ENCODE peak calls at places on chromosomes 1 and 21, in four cellular contexts. H is NCI-H1694, X is NB4, A is glutamatergic neuron. D is an unnamed sample.

GRCh38 chr1:88983791-88984552 is 8.5 kb downstream of the KYAT3 start:
- DNase-seq in X (peak; percentile 77), A (no peak), H (peak; percentile 15), D (peak; percentile 45)

GRCh38 chr1:234559152-234559916 is 50.6 kb downstream of the IRF2BP2 start:
- DNase-seq in H (no peak), A (no peak), X (peak; percentile 69), D (no peak)

GRCh38 chr1:36586146-36586545 is 103.4 kb upstream of the CSF3R start:
- DNase-seq in H (no peak), A (peak; percentile 37), X (no peak), D (no peak)

GRCh38 chr1:27832762-27833161 is 2.2 kb downstream of the PPP1R8 start:
- DNase-seq in A (no peak), X (no peak), H (no peak), D (no peak)

GRCh38 chr1:16143566-16144324 is 12.1 kb downstream of the EPHA2 start:
- DNase-seq in A (no peak), X (no peak), H (no peak), D (no peak)

GRCh38 chr1:119001181-119002018 is 13.3 kb upstream of the TBX15 start:
- DNase-seq in H (no peak), X (peak; percentile 62), A (no peak), D (no peak)

GRCh38 chr21:43808367-43808766 is 19.0 kb downstream of the RRP1 start:
- DNase-seq in A (no peak), X (no peak), H (no peak), D (no peak)

GRCh38 chr1:22317231-22317919 is 134.3 kb upstream of the ZBTB40 start:
- DNase-seq in A (peak; percentile 74), X (peak; percentile 40), H (no peak), D (peak; percentile 20)

GRCh38 chr1:235500971-235501540 is 3.2 kb downstream of the B3GALNT2 start:
- DNase-seq in X (peak; percentile 15), A (no peak), H (no peak), D (no peak)

GRCh38 chr1:45585496-45586075 is 1.7 kb downstream of the NASP start:
- DNase-seq in X (no peak), H (no peak), A (no peak), D (no peak)

GRCh38 chr1:181739214-181739613 is 255.9 kb downstream of the CACNA1E start:
- DNase-seq in H (no peak), X (no peak), A (no peak), D (no peak)

GRCh38 chr1:23868848-23869450 is 859 bp upstream of the FUCA1 start:
- DNase-seq in X (no peak), H (no peak), A (no peak), D (no peak)

GRCh38 chr21:21968810-21969588 is 970.8 kb downstream of the NCAM2 start:
- DNase-seq in X (no peak), A (no peak), H (no peak), D (no peak)

GRCh38 chr1:6614019-6614952 is 755 bp downstream of the PHF13 start:
- DNase-seq in X (peak; percentile 65), H (no peak), A (peak; percentile 68), D (no peak)

GRCh38 chr1:167934407-167935251 is 1.9 kb upstream of the DCAF6 start:
- DNase-seq in A (no peak), H (peak; percentile 32), X (peak; percentile 46), D (peak; percentile 24)

GRCh38 chr1:58592521-58593134 is 15.6 kb upstream of the TACSTD2 start:
- DNase-seq in H (peak; percentile 94), A (no peak), X (no peak), D (peak; percentile 69)

GRCh38 chr1:234149217-234149616 is 224.0 kb upstream of the COA6 start:
- DNase-seq in H (no peak), A (no peak), X (no peak), D (no peak)

GRCh38 chr1:42941640-42942330 is 16.9 kb downstream of the SLC2A1 start:
- DNase-seq in X (no peak), H (no peak), A (no peak), D (no peak)

GRCh38 chr1:66542811-66543767 is 9.1 kb downstream of the SGIP1 start:
- DNase-seq in X (peak; percentile 7), A (no peak), H (no peak), D (peak; percentile 62)

GRCh38 chr1:111758373-111758772 is 2.7 kb downstream of the DDX20 start:
- DNase-seq in X (peak; percentile 50), H (no peak), A (no peak), D (no peak)

GRCh38 chr21:25871566-25871965 is 136.8 kb downstream of the GABPA start:
- DNase-seq in H (no peak), A (no peak), X (peak; percentile 2), D (no peak)

GRCh38 chr1:207004931-207005830 is 27.4 kb downstream of the C1orf116 start:
- DNase-seq in X (peak; percentile 46), A (peak; percentile 59), H (peak; percentile 6), D (peak; percentile 39)

GRCh38 chr1:87435484-87435883 is 106.8 kb downstream of the LMO4 start:
- DNase-seq in A (no peak), H (no peak), X (peak; percentile 9), D (no peak)

GRCh38 chr21:27034796-27035195 is 67.9 kb upstream of the ADAMTS5 start:
- DNase-seq in X (no peak), A (no peak), H (no peak), D (no peak)

GRCh38 chr1:84603941-84604830 is 29.9 kb upstream of the CTBS start:
- DNase-seq in A (no peak), X (no peak), H (no peak), D (no peak)

GRCh38 chr1:7387053-7387861 is 383.8 kb upstream of the VAMP3 start:
- DNase-seq in X (no peak), H (no peak), A (no peak), D (no peak)

GRCh38 chr1:5572794-5573193 is 419.4 kb downstream of the NPHP4 start:
- DNase-seq in X (no peak), H (no peak), A (no peak), D (no peak)

GRCh38 chr1:113808450-113809195 is 3.7 kb downstream of the RSBN1 start:
- DNase-seq in A (no peak), H (no peak), X (peak; percentile 30), D (no peak)

GRCh38 chr1:91549041-91549735 is 48.5 kb downstream of the CDC7 start:
- DNase-seq in X (no peak), A (no peak), H (no peak), D (no peak)

GRCh38 chr1:22601610-22602009 is 34.8 kb upstream of the C1QA start:
- DNase-seq in A (no peak), H (no peak), X (no peak), D (no peak)

GRCh38 chr1:107326823-107327445 is 186.1 kb downstream of the NTNG1 start:
- DNase-seq in A (no peak), H (peak; percentile 82), X (no peak), D (peak; percentile 88)

GRCh38 chr1:18632711-18633427 is 2.2 kb downstream of the PAX7 start:
- DNase-seq in X (no peak), A (peak; percentile 58), H (peak; percentile 17), D (no peak)

GRCh38 chr1:155970531-155971167 is 7.7 kb downstream of the ARHGEF2 start:
- DNase-seq in H (no peak), A (no peak), X (peak; percentile 95), D (no peak)

GRCh38 chr1:204697893-204698292 is 12.4 kb upstream of the LRRN2 start:
- DNase-seq in A (no peak), X (no peak), H (no peak), D (no peak)

D was measured in NCI-H2171 treated with DMSO at 0.1 percent for 48 hours.